ENCODE peak calls at places on chromosome 15, in nine cellular contexts. One of them, this sample, is unnamed.

GRCh38 chr15:64092864-64093626 is 593 bp downstream of the CIAO2A start:
- DNase-seq in heart left ventricle: peak
- DNase-seq in IMR-90: peak
- DNase-seq in adrenal gland: peak
- DNase-seq in suprapubic skin: no peak
- DNase-seq in testis: peak
- DNase-seq in endothelial cell of umbilical vein: peak
- DNase-seq in uterus: peak
- DNase-seq in A549: peak
- DNase-seq in this sample: peak

GRCh38 chr15:89198934-89199333 is 22.4 kb downstream of the RLBP1 start:
- DNase-seq in A549: no peak
- DNase-seq in IMR-90: no peak
- DNase-seq in suprapubic skin: no peak
- DNase-seq in endothelial cell of umbilical vein: no peak
- DNase-seq in testis: no peak
- DNase-seq in uterus: no peak
- DNase-seq in heart left ventricle: peak
- DNase-seq in adrenal gland: no peak
- DNase-seq in this sample: no peak

GRCh38 chr15:32898991-32899613 is 181.3 kb downstream of the GREM1 start:
- DNase-seq in heart left ventricle: no peak
- DNase-seq in testis: no peak
- DNase-seq in IMR-90: no peak
- DNase-seq in endothelial cell of umbilical vein: no peak
- DNase-seq in suprapubic skin: no peak
- DNase-seq in A549: peak
- DNase-seq in uterus: no peak
- DNase-seq in adrenal gland: no peak
- DNase-seq in this sample: no peak

GRCh38 chr15:78174398-78174797 is 25.2 kb downstream of the IDH3A start:
- DNase-seq in adrenal gland: no peak
- DNase-seq in A549: no peak
- DNase-seq in IMR-90: no peak
- DNase-seq in uterus: no peak
- DNase-seq in heart left ventricle: no peak
- DNase-seq in suprapubic skin: no peak
- DNase-seq in endothelial cell of umbilical vein: no peak
- DNase-seq in testis: no peak
- DNase-seq in this sample: no peak

GRCh38 chr15:62706361-62706760 is 336.2 kb upstream of the TPM1 start:
- DNase-seq in A549: peak
- DNase-seq in uterus: no peak
- DNase-seq in suprapubic skin: no peak
- DNase-seq in endothelial cell of umbilical vein: no peak
- DNase-seq in adrenal gland: no peak
- DNase-seq in heart left ventricle: no peak
- DNase-seq in IMR-90: no peak
- DNase-seq in testis: no peak
- DNase-seq in this sample: no peak

GRCh38 chr15:66698318-66698961 is 3.6 kb upstream of the SMAD6 start:
- DNase-seq in suprapubic skin: no peak
- DNase-seq in testis: peak
- DNase-seq in heart left ventricle: peak
- DNase-seq in uterus: peak
- DNase-seq in A549: peak
- DNase-seq in IMR-90: peak
- DNase-seq in endothelial cell of umbilical vein: peak
- DNase-seq in adrenal gland: peak
- DNase-seq in this sample: peak

GRCh38 chr15:20348291-20348899 is 193.2 kb downstream of the GOLGA6L6 start:
- DNase-seq in testis: no peak
- DNase-seq in heart left ventricle: no peak
- DNase-seq in suprapubic skin: peak
- DNase-seq in uterus: no peak
- DNase-seq in adrenal gland: no peak
- DNase-seq in IMR-90: no peak
- DNase-seq in A549: peak
- DNase-seq in endothelial cell of umbilical vein: no peak
- DNase-seq in this sample: no peak

GRCh38 chr15:85771781-85772445 is 22.8 kb downstream of the KLHL25 start:
- DNase-seq in suprapubic skin: peak
- DNase-seq in adrenal gland: peak
- DNase-seq in heart left ventricle: peak
- DNase-seq in uterus: peak
- DNase-seq in endothelial cell of umbilical vein: peak
- DNase-seq in A549: no peak
- DNase-seq in testis: no peak
- DNase-seq in IMR-90: peak
- DNase-seq in this sample: no peak

GRCh38 chr15:63107895-63108546 is 13.6 kb upstream of the LACTB start:
- DNase-seq in uterus: no peak
- DNase-seq in A549: peak
- DNase-seq in suprapubic skin: no peak
- DNase-seq in testis: peak
- DNase-seq in adrenal gland: no peak
- DNase-seq in heart left ventricle: no peak
- DNase-seq in IMR-90: peak
- DNase-seq in endothelial cell of umbilical vein: peak
- DNase-seq in this sample: peak

GRCh38 chr15:93929375-93930094 is 301.8 kb upstream of the MCTP2 start:
- DNase-seq in suprapubic skin: no peak
- DNase-seq in IMR-90: peak
- DNase-seq in adrenal gland: peak
- DNase-seq in A549: no peak
- DNase-seq in testis: peak
- DNase-seq in heart left ventricle: peak
- DNase-seq in uterus: peak
- DNase-seq in endothelial cell of umbilical vein: no peak
- DNase-seq in this sample: peak

GRCh38 chr15:72426753-72427152 is 28.6 kb downstream of the TMEM202 start:
- DNase-seq in suprapubic skin: no peak
- DNase-seq in endothelial cell of umbilical vein: no peak
- DNase-seq in A549: no peak
- DNase-seq in adrenal gland: no peak
- DNase-seq in heart left ventricle: no peak
- DNase-seq in testis: no peak
- DNase-seq in uterus: no peak
- DNase-seq in IMR-90: no peak
- DNase-seq in this sample: no peak

GRCh38 chr15:77819271-77819806 is 186.6 kb upstream of the LINGO1 start:
- DNase-seq in testis: peak
- DNase-seq in IMR-90: no peak
- DNase-seq in uterus: no peak
- DNase-seq in A549: no peak
- DNase-seq in suprapubic skin: no peak
- DNase-seq in heart left ventricle: no peak
- DNase-seq in adrenal gland: no peak
- DNase-seq in endothelial cell of umbilical vein: no peak
- DNase-seq in this sample: no peak

GRCh38 chr15:70318996-70319465 is 221.3 kb upstream of the TLE3 start:
- DNase-seq in suprapubic skin: peak
- DNase-seq in heart left ventricle: no peak
- DNase-seq in testis: no peak
- DNase-seq in A549: no peak
- DNase-seq in uterus: peak
- DNase-seq in IMR-90: peak
- DNase-seq in endothelial cell of umbilical vein: no peak
- DNase-seq in adrenal gland: no peak
- DNase-seq in this sample: no peak

GRCh38 chr15:31486506-31486905 is 159.9 kb downstream of the KLF13 start:
- DNase-seq in uterus: no peak
- DNase-seq in endothelial cell of umbilical vein: no peak
- DNase-seq in adrenal gland: no peak
- DNase-seq in IMR-90: no peak
- DNase-seq in heart left ventricle: no peak
- DNase-seq in testis: peak
- DNase-seq in A549: no peak
- DNase-seq in suprapubic skin: peak
- DNase-seq in this sample: no peak

GRCh38 chr15:67720556-67721175 is 104.6 kb upstream of the SKOR1 start:
- DNase-seq in uterus: no peak
- DNase-seq in A549: no peak
- DNase-seq in endothelial cell of umbilical vein: no peak
- DNase-seq in IMR-90: no peak
- DNase-seq in heart left ventricle: no peak
- DNase-seq in testis: no peak
- DNase-seq in adrenal gland: no peak
- DNase-seq in suprapubic skin: no peak
- DNase-seq in this sample: no peak

DNA sequence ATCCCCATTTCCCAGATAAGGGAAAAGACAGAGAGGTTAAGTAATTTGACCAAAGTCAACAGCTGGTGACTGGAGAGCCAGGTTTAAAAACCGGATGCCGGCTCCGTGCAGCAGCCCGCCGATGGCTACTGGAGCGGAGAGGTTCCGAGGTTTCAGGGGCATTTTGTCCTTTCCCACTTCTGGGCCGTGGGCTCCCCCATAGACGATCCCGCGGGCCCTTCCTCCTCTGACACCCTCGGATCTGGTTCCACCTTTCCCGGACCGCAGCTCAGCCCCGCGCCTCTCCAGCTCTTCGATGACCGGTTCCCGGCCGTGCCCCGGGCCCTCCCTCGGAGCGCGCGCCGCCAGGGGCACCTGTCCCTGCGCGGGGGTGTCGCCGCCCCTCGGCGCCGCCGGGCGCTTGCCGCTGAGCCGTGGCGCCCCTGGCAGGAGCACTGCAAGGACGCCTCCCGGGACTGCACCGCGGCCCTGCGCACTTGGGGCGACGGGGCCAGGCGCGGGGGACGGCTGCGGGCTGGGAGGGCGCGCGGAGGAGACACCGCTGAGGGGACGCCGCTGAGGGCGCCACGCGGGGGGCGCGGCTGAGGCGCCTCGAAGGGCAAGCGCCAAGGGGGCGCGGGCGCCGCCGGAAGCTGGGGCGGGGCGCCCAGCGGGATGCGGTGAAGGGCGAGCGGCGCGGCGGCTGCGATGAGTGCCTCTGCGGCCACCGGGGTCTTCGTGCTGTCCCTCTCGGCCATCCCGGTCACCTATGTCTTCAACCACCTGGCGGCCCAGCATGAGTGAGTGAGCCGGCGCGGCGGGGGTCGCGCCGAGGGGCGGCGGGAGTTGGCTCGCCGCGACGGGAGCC is at the start of gene TM6SF1:
- DNase-seq in testis: peak
- DNase-seq in endothelial cell of umbilical vein: peak
- DNase-seq in uterus: no peak
- DNase-seq in A549: no peak
- DNase-seq in heart left ventricle: peak
- DNase-seq in adrenal gland: no peak
- DNase-seq in IMR-90: no peak
- DNase-seq in suprapubic skin: no peak
- DNase-seq in this sample: no peak
- TF ChIP-seq POLR2A in testis: no peak
- TF ChIP-seq POLR2A in endothelial cell of umbilical vein: peak
- TF ChIP-seq POLR2A in uterus: no peak
- TF ChIP-seq POLR2A in A549: no peak
- TF ChIP-seq POLR2A in heart left ventricle: no peak
- TF ChIP-seq POLR2A in adrenal gland: no peak
- TF ChIP-seq POLR2A in IMR-90: no peak
- TF ChIP-seq POLR2A in suprapubic skin: no peak
- TF ChIP-seq POLR2A in this sample: no peak

DNA sequence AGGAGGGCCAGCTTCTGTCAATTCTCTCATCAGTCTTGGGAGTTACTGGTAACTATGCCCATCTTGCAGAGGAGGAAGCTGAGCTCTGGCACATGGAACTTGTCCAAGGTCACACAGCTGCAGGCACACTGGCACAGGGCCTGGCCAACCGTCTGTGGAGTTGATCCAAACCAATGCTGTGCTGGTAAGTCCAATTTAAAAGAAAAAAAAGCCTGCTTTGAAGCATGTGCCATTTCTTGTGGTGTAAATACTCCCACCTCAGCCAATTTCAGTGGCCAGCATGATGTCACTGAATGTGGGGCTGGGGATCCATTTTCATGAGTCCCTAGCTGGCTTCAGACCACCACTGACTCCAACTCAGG is 83.4 kb downstream of the CHSY1 start:
- DNase-seq in testis: peak
- DNase-seq in A549: no peak
- DNase-seq in uterus: peak
- DNase-seq in suprapubic skin: peak
- DNase-seq in IMR-90: peak
- DNase-seq in adrenal gland: peak
- DNase-seq in heart left ventricle: peak
- DNase-seq in endothelial cell of umbilical vein: no peak
- DNase-seq in this sample: no peak
- TF ChIP-seq POLR2A in testis: no peak
- TF ChIP-seq POLR2A in A549: no peak
- TF ChIP-seq POLR2A in uterus: no peak
- TF ChIP-seq POLR2A in suprapubic skin: no peak
- TF ChIP-seq POLR2A in IMR-90: no peak
- TF ChIP-seq POLR2A in adrenal gland: no peak
- TF ChIP-seq POLR2A in heart left ventricle: no peak
- TF ChIP-seq POLR2A in endothelial cell of umbilical vein: peak
- TF ChIP-seq POLR2A in this sample: no peak

DNA sequence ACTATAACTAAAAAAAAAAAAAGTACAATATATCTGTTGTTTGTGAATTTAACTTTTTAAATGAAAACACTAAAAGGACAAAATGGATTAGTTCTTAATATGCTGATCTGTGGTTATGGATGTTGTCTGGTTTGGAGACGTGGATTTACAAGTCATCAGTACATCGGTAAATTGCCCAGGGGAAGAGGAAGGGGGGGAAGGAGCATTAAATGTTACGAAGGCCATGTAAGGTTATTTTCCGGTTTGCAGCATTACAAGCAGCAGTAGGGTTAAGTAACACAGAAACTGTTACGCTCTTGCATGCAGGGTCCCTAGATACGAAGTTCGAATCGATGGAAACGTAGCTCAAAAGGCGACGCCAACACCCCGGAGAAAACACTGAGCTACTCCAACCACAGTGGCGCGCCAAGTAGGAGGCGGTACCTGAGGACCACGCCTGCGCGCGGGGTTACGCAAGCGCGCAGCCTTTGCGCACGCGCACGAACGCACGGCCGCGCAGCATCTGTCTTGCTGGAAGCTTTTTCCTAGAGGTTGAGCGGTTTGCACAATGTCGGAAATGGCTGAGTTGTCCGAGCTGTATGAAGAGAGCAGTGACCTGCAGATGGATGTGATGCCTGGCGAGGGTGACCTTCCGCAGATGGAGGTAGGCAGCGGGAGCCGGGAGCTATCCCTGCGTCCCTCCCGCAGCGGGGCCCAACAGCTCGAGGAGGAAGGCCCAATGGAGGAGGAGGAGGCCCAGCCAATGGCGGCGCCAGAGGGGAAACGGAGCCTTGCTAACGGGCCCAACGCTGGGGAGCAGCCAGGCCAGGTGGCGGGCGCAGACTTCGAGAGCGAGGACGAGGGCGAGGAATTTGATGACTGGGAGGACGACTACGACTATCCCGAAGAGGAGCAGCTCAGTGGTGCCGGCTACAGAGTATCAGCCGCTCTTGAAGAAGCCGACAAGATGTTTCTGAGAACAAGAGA is at the start of gene EID1:
- DNase-seq in uterus: peak
- DNase-seq in endothelial cell of umbilical vein: peak
- DNase-seq in adrenal gland: peak
- DNase-seq in A549: peak
- DNase-seq in heart left ventricle: peak
- DNase-seq in testis: peak
- DNase-seq in IMR-90: peak
- DNase-seq in suprapubic skin: peak
- DNase-seq in this sample: peak
- TF ChIP-seq POLR2A in uterus: peak
- TF ChIP-seq POLR2A in endothelial cell of umbilical vein: peak
- TF ChIP-seq POLR2A in adrenal gland: peak
- TF ChIP-seq POLR2A in A549: peak
- TF ChIP-seq POLR2A in heart left ventricle: peak
- TF ChIP-seq POLR2A in testis: peak
- TF ChIP-seq POLR2A in IMR-90: peak
- TF ChIP-seq POLR2A in suprapubic skin: peak
- TF ChIP-seq POLR2A in this sample: peak

GRCh38 chr15:97903560-97904195 is 56.8 kb upstream of the ARRDC4 start:
- DNase-seq in suprapubic skin: no peak
- DNase-seq in adrenal gland: no peak
- DNase-seq in testis: no peak
- DNase-seq in A549: no peak
- DNase-seq in IMR-90: no peak
- DNase-seq in heart left ventricle: no peak
- DNase-seq in endothelial cell of umbilical vein: no peak
- DNase-seq in uterus: no peak
- DNase-seq in this sample: no peak
- TF ChIP-seq POLR2A in suprapubic skin: no peak
- TF ChIP-seq POLR2A in adrenal gland: no peak
- TF ChIP-seq POLR2A in testis: no peak
- TF ChIP-seq POLR2A in A549: no peak
- TF ChIP-seq POLR2A in IMR-90: no peak
- TF ChIP-seq POLR2A in heart left ventricle: no peak
- TF ChIP-seq POLR2A in endothelial cell of umbilical vein: no peak
- TF ChIP-seq POLR2A in uterus: no peak
- TF ChIP-seq POLR2A in this sample: no peak